ENCODE peak calls at places on chromosomes 4 and X, in ten cellular contexts. S is hypothalamus; U is effector CD4-positive, alpha-beta T cell; W is T-helper 1 cell; R is COR-L47; A is mesothelial cell of epicardium; C is GM12865; I is brain microvascular endothelial cell; O is mucosa of gallbladder; J is NCI-H1436. N is an unnamed sample.

GRCh38 chr4:26088433-26088928 is 174.5 kb downstream of the SMIM20 start:
- DNase-seq in S (no peak), U (no peak), W (no peak), R (no peak), A (no peak), C (peak), I (peak), O (no peak), J (no peak), N (no peak)

GRCh38 chr4:110005461-110006056 is 92.9 kb downstream of the EGF start:
- DNase-seq in S (no peak), U (no peak), W (no peak), R (peak), A (no peak), C (peak), I (peak), O (no peak), J (peak), N (peak)

GRCh38 chr4:149009223-149009622 is 567.0 kb upstream of the NR3C2 start:
- DNase-seq in S (no peak), U (no peak), W (no peak), R (no peak), A (no peak), C (no peak), I (no peak), O (peak), J (no peak), N (no peak)

GRCh38 chr4:140689628-140690027 is 66.6 kb downstream of the TBC1D9 start:
- DNase-seq in S (no peak), U (no peak), W (no peak), R (no peak), A (no peak), C (no peak), I (no peak), O (no peak), J (no peak), N (no peak)

GRCh38 chrX:53704294-53704693 is 17.8 kb upstream of the HUWE1 start:
- DNase-seq in S (no peak), U (no peak), W (no peak), R (no peak), A (no peak), C (peak), I (no peak), O (no peak), J (no peak), N (no peak)

GRCh38 chr4:82515705-82516104 is 46.1 kb downstream of the TMEM150C start:
- DNase-seq in S (no peak), U (no peak), W (no peak), R (peak), A (no peak), C (no peak), I (peak), O (peak), J (no peak), N (no peak)

GRCh38 chr4:110631582-110632505 is 9.0 kb upstream of the PITX2 start:
- DNase-seq in S (peak), U (no peak), W (no peak), R (peak), A (peak), C (peak), I (peak), O (peak), J (no peak), N (peak)

GRCh38 chr4:159158989-159159388 is 56.1 kb downstream of the RAPGEF2 start:
- DNase-seq in S (no peak), U (no peak), W (no peak), R (peak), A (no peak), C (no peak), I (no peak), O (no peak), J (no peak), N (no peak)

GRCh38 chrX:70433848-70434351 is 10.7 kb upstream of the DLG3 start:
- DNase-seq in S (peak), U (peak), W (peak), R (peak), A (peak), C (peak), I (no peak), O (peak), J (peak), N (peak)

GRCh38 chr4:53613428-53613827 is 22.1 kb upstream of the LNX1 start:
- DNase-seq in S (no peak), U (no peak), W (no peak), R (no peak), A (no peak), C (no peak), I (no peak), O (no peak), J (no peak), N (no peak)

GRCh38 chr4:186723207-186724047 is at the start of gene FAT1:
- DNase-seq in S (peak), U (no peak), W (no peak), R (no peak), A (peak), C (no peak), I (peak), O (peak), J (no peak), N (no peak)

GRCh38 chr4:94758700-94759399 is 1.1 kb downstream of the BMPR1B start:
- DNase-seq in S (no peak), U (no peak), W (no peak), R (no peak), A (no peak), C (no peak), I (peak), O (no peak), J (no peak), N (no peak)

GRCh38 chr4:178602833-178603232 is 1160.6 kb upstream of the AGA start:
- DNase-seq in S (no peak), U (no peak), W (no peak), R (no peak), A (no peak), C (no peak), I (no peak), O (no peak), J (no peak), N (no peak)

GRCh38 chr4:156321203-156321602 is 367.5 kb upstream of the CTSO start:
- DNase-seq in S (no peak), U (no peak), W (no peak), R (no peak), A (no peak), C (no peak), I (peak), O (no peak), J (no peak), N (no peak)

GRCh38 chr4:3813151-3813905 is 47.1 kb downstream of the ADRA2C start:
- DNase-seq in S (no peak), U (no peak), W (no peak), R (no peak), A (no peak), C (no peak), I (no peak), O (no peak), J (no peak), N (no peak)

GRCh38 chr4:95077864-95078263 is 320.1 kb downstream of the BMPR1B start:
- DNase-seq in S (no peak), U (no peak), W (no peak), R (no peak), A (no peak), C (no peak), I (peak), O (no peak), J (no peak), N (no peak)

GRCh38 chr4:136355970-136356369 is 1176.3 kb downstream of the PCDH18 start:
- DNase-seq in S (no peak), U (no peak), W (no peak), R (no peak), A (no peak), C (no peak), I (no peak), O (no peak), J (no peak), N (no peak)

GRCh38 chrX:2627272-2627867 is 63.7 kb upstream of the CD99 start:
- DNase-seq in S (no peak), U (peak), W (peak), R (no peak), A (no peak), C (peak), I (peak), O (no peak), J (no peak), N (no peak)

GRCh38 chr4:76526585-76526990 is 91.6 kb downstream of the SHROOM3 start:
- DNase-seq in S (no peak), U (no peak), W (no peak), R (peak), A (no peak), C (no peak), I (no peak), O (peak), J (no peak), N (no peak)

GRCh38 chr4:26252349-26252748 is 68.5 kb upstream of the RBPJ start:
- DNase-seq in S (no peak), U (no peak), W (no peak), R (no peak), A (no peak), C (peak), I (peak), O (peak), J (no peak), N (no peak)

GRCh38 chrX:16807976-16808542 is 21.8 kb downstream of the TXLNG start:
- DNase-seq in S (no peak), U (no peak), W (no peak), R (no peak), A (no peak), C (no peak), I (peak), O (peak), J (no peak), N (no peak)

GRCh38 chr4:23888421-23889319 is 1.2 kb downstream of the PPARGC1A start:
- DNase-seq in S (peak), U (no peak), W (no peak), R (no peak), A (no peak), C (no peak), I (peak), O (peak), J (no peak), N (no peak)

GRCh38 chr4:3376266-3376665 is 65.5 kb upstream of the HGFAC start:
- DNase-seq in S (no peak), U (no peak), W (no peak), R (no peak), A (no peak), C (no peak), I (no peak), O (no peak), J (no peak), N (no peak)

GRCh38 chr4:44150091-44150576 is 298.5 kb downstream of the KCTD8 start:
- DNase-seq in S (no peak), U (no peak), W (no peak), R (no peak), A (no peak), C (no peak), I (peak), O (no peak), J (no peak), N (no peak)

GRCh38 chr4:20544645-20545044 is 155.6 kb upstream of the PACRGL start:
- DNase-seq in S (no peak), U (no peak), W (no peak), R (peak), A (no peak), C (peak), I (no peak), O (no peak), J (no peak), N (no peak)

GRCh38 chr4:81426770-81427604 is 44.7 kb downstream of the RASGEF1B start:
- DNase-seq in S (no peak), U (no peak), W (no peak), R (no peak), A (no peak), C (no peak), I (no peak), O (no peak), J (no peak), N (no peak)

GRCh38 chr4:151810476-151810875 is 49.7 kb upstream of the GATB start:
- DNase-seq in S (no peak), U (no peak), W (no peak), R (no peak), A (no peak), C (no peak), I (no peak), O (no peak), J (no peak), N (no peak)

GRCh38 chrX:9048801-9049200 is 14.9 kb upstream of the FAM9B start:
- DNase-seq in S (no peak), U (no peak), W (no peak), R (no peak), A (no peak), C (no peak), I (no peak), O (no peak), J (no peak), N (no peak)